ENCODE peak calls at places on chromosomes 1 and 21, in nine cellular contexts. G is effector memory CD4-positive, alpha-beta T cell; Y is neural progenitor cell; S is HCT116; A is CD8-positive, alpha-beta memory T cell; C is aorta; W is tibial artery; R is naive thymus-derived CD4-positive, alpha-beta T cell; Q is cardiac muscle cell. U is an unnamed sample. For H3K9me3, the result is how much of the 10 kb centered on the place peaks cover.

GRCh38 chr1:228379666-228380065 is 27.0 kb downstream of the TRIM11 start:
- DNase-seq in G (no peak), Y (no peak), S (no peak), A (no peak), C (peak), W (peak), R (no peak), Q (no peak), U (no peak)

GRCh38 chr1:150258275-150258666 is 697 bp downstream of the CA14 start:
- DNase-seq in G (no peak), Y (peak), S (no peak), A (no peak), C (no peak), W (no peak), R (no peak), Q (no peak), U (no peak)

GRCh38 chr1:94725566-94725965 is 94.6 kb upstream of the SLC44A3 start:
- DNase-seq in G (no peak), Y (no peak), S (no peak), A (no peak), C (no peak), W (no peak), R (no peak), Q (peak), U (no peak)

GRCh38 chr1:74674278-74675048 is 871 bp upstream of the ERICH3 start:
- DNase-seq in G (no peak), Y (peak), S (no peak), A (no peak), C (no peak), W (no peak), R (no peak), Q (no peak), U (no peak)

GRCh38 chr21:41573902-41574690 is 66.1 kb upstream of the TMPRSS2 start:
- DNase-seq in G (no peak), Y (no peak), S (no peak), A (no peak), C (no peak), W (no peak), R (no peak), Q (no peak), U (no peak)

GRCh38 chr1:31906557-31906956 is 31.6 kb downstream of the PTP4A2 start:
- DNase-seq in G (no peak), Y (no peak), S (no peak), A (no peak), C (no peak), W (no peak), R (no peak), Q (no peak), U (no peak)

GRCh38 chr1:241992734-241993133 is 6.2 kb downstream of the MAP1LC3C start:
- DNase-seq in G (no peak), Y (no peak), S (no peak), A (no peak), C (no peak), W (no peak), R (no peak), Q (no peak), U (no peak)

GRCh38 chr1:182752077-182752826 is 37.3 kb upstream of the NPL start:
- DNase-seq in G (no peak), Y (no peak), S (no peak), A (no peak), C (no peak), W (no peak), R (no peak), Q (peak), U (no peak)

GRCh38 chr1:17013598-17014320 is 2.0 kb upstream of the ATP13A2 start:
- DNase-seq in G (no peak), Y (peak), S (no peak), A (no peak), C (no peak), W (peak), R (no peak), Q (no peak), U (no peak)

GRCh38 chr1:36306210-36306901 is at the start of gene SH3D21:
- DNase-seq in G (peak), Y (peak), S (no peak), A (peak), C (peak), W (peak), R (peak), Q (peak), U (peak)

GRCh38 chr1:110637475-110637874 is 31.3 kb upstream of the KCNA2 start:
- DNase-seq in G (no peak), Y (no peak), S (no peak), A (no peak), C (no peak), W (no peak), R (no peak), Q (no peak), U (no peak)

GRCh38 chr1:48190893-48191292 is 31.6 kb upstream of the SLC5A9 start:
- DNase-seq in G (no peak), Y (no peak), S (no peak), A (no peak), C (no peak), W (no peak), R (no peak), Q (no peak), U (no peak)
- H3K9me3 ChIP-seq in G (under half), Y (under half), S (under half), A (under half), C (under half), W (under half), R (under half), Q (under half), U (under half)

DNA sequence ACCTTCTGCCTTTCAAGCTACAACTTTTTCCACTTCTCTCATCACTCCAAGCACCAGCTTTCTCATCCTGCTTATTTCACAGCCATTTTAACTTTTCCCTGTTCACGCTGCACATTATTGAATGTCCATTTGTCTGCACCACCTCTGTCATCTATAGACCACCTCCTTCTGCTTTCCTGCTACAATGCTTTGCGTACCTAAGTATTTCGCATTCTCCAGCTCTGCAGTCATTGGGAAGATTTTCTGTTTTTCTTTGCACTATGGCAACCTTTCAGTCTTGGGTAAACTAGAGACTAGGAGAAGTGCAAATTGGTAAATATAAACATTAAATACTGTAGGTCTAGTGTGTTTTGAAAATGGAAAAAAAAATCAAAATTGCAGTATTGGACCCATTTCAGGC is 820 bp downstream of the CCDC30 start:
- DNase-seq in G (no peak), Y (no peak), S (no peak), A (no peak), C (no peak), W (no peak), R (no peak), Q (no peak), U (no peak)
- H3K4me3 ChIP-seq in G (peak), Y (peak), S (no peak), A (no peak), C (peak), W (peak), R (no peak), Q (peak), U (peak)

GRCh38 chr1:96060621-96061020 is 661.0 kb upstream of the PTBP2 start:
- DNase-seq in G (no peak), Y (no peak), S (no peak), A (no peak), C (no peak), W (no peak), R (no peak), Q (no peak), U (no peak)
- H3K9me3 ChIP-seq in G (under half), Y (under half), S (under half), A (under half), C (under half), W (under half), R (under half), Q (under half), U (under half)

GRCh38 chr1:162627662-162628296 is 4.5 kb upstream of the DDR2 start:
- DNase-seq in G (no peak), Y (peak), S (peak), A (no peak), C (no peak), W (no peak), R (no peak), Q (peak), U (no peak)
- H3K4me3 ChIP-seq in G (no peak), Y (no peak), S (no peak), A (no peak), C (no peak), W (no peak), R (no peak), Q (no peak), U (no peak)

DNA sequence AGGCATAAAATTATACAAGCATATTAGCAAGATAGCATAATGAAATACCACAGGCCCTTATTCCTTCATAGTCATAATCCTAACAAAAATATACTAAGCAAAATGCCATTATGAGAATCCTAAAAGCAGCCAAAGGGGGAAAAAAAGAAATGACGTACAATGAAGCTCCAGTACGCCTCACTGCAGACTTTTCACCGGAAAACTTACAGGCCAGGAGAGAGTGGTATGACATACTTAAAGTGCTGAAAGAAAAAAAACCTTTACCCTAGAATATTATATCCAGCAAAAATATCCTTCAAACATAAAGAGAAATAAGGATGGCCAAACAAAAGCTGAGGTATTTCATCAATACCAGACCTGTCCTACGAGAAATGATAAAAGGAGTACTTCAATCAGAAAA is 19.5 kb downstream of the ZNF695 start:
- DNase-seq in G (no peak), Y (no peak), S (no peak), A (no peak), C (no peak), W (no peak), R (no peak), Q (no peak), U (no peak)
- H3K9me3 ChIP-seq in G (under half), Y (half or more), S (under half), A (under half), C (under half), W (under half), R (half or more), Q (under half), U (half or more)

DNA sequence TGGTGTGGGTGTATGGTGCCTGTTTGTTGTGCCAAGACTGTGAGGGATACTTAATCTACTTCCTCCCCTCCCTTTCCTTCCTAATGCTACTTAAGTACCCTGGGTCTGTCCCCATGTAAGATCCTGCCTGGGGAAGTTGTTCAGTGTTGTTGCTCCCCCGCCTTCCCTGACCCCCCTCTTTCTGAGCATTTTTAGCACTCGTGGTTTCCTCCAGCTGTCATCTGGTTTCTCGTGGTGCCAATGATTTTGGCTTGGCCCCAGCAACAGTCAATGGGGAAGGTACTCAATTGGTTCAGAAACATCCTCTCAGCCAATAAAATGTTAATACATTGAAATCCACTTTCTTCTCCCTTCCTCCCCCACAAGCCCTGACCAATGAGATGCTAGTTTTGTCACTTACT is 8.0 kb upstream of the B4GALT3 start:
- DNase-seq in G (peak), Y (no peak), S (no peak), A (peak), C (peak), W (peak), R (peak), Q (peak), U (peak)
- H3K4me3 ChIP-seq in G (no peak), Y (no peak), S (no peak), A (peak), C (no peak), W (no peak), R (peak), Q (no peak), U (peak)

GRCh38 chr21:16248705-16249104 is 518.9 kb downstream of the USP25 start:
- DNase-seq in G (no peak), Y (no peak), S (no peak), A (no peak), C (no peak), W (no peak), R (no peak), Q (no peak), U (no peak)
- H3K9me3 ChIP-seq in G (under half), Y (under half), S (under half), A (under half), C (under half), W (under half), R (under half), Q (under half), U (under half)

GRCh38 chr1:47995306-47996050 is 1.7 kb downstream of the TRABD2B start:
- DNase-seq in G (no peak), Y (no peak), S (no peak), A (no peak), C (no peak), W (no peak), R (no peak), Q (no peak), U (no peak)

GRCh38 chr1:47997289-47998200 is at the start of gene TRABD2B:
- DNase-seq in G (peak), Y (peak), S (peak), A (peak), C (peak), W (peak), R (peak), Q (peak), U (peak)

GRCh38 chr1:47993881-47994625 is 3.1 kb downstream of the TRABD2B start:
- DNase-seq in G (no peak), Y (no peak), S (no peak), A (no peak), C (no peak), W (no peak), R (no peak), Q (no peak), U (no peak)

GRCh38 chr1:47996406-47997226 is 569 bp downstream of the TRABD2B start:
- DNase-seq in G (no peak), Y (peak), S (no peak), A (no peak), C (peak), W (peak), R (no peak), Q (peak), U (no peak)

GRCh38 chr1:47996060-47996405 is 1.2 kb downstream of the TRABD2B start:
- DNase-seq in G (no peak), Y (no peak), S (no peak), A (no peak), C (no peak), W (no peak), R (no peak), Q (no peak), U (no peak)
- H3K4me3 ChIP-seq in G (no peak), Y (peak), S (no peak), A (no peak), C (peak), W (peak), R (no peak), Q (peak), U (no peak)

U was measured in CD4-positive, CD25-positive, alpha-beta regulatory T cell.